ENCODE peak calls at places on chromosomes 2 and 18, in seven cellular contexts. F, I, W, J, Y, O and P are unnamed samples.

GRCh38 chr2:142822190-142822589 is 55.3 kb upstream of the KYNU start:
- DNase-seq in Y (no peak), I (no peak), J (no peak), W (no peak), F (no peak), O (no peak), P (no peak)

GRCh38 chr2:200408428-200409311 is 101.2 kb downstream of the KCTD18 start:
- DNase-seq in O (no peak), Y (peak), J (no peak), F (no peak), I (peak), W (no peak), P (peak)

GRCh38 chr2:36392854-36393253 is 37.3 kb downstream of the CRIM1 start:
- DNase-seq in Y (no peak), J (peak), W (peak), O (no peak), F (no peak), I (no peak), P (no peak)

GRCh38 chr2:62871506-62871905 is 166.0 kb downstream of the EHBP1 start:
- DNase-seq in F (no peak), Y (peak), J (no peak), O (no peak), I (no peak), W (no peak), P (no peak)

GRCh38 chr2:23480991-23481797 is 96.2 kb downstream of the KLHL29 start:
- DNase-seq in Y (peak), F (no peak), I (peak), O (no peak), J (peak), W (peak), P (peak)

GRCh38 chr2:203572316-203572715 is 37.2 kb upstream of the RAPH1 start:
- DNase-seq in O (no peak), J (no peak), F (no peak), I (no peak), Y (no peak), W (no peak), P (no peak)

GRCh38 chr2:195824478-195824877 is 167.5 kb downstream of the SLC39A10 start:
- DNase-seq in W (no peak), J (no peak), I (peak), Y (no peak), O (no peak), F (no peak), P (no peak)

GRCh38 chr2:23434721-23435121 is 49.7 kb downstream of the KLHL29 start:
- DNase-seq in F (no peak), O (peak), I (peak), W (no peak), Y (peak), J (peak), P (peak)

GRCh38 chr2:206392118-206392517 is 51.2 kb upstream of the ADAM23 start:
- DNase-seq in O (peak), Y (peak), J (peak), W (peak), F (no peak), I (peak), P (peak)

GRCh38 chr18:3689986-3690681 is 240.2 kb downstream of the TGIF1 start:
- DNase-seq in J (peak), O (no peak), Y (no peak), W (peak), F (no peak), I (no peak), P (peak)

GRCh38 chr2:171522804-171523338 is 597 bp downstream of the CYBRD1 start:
- DNase-seq in Y (no peak), F (peak), O (no peak), W (peak), J (no peak), I (no peak), P (no peak)

GRCh38 chr18:77316641-77317040 is 67.0 kb downstream of the GALR1 start:
- DNase-seq in O (no peak), F (no peak), W (no peak), J (no peak), I (no peak), Y (no peak), P (no peak)

GRCh38 chr2:130776550-130776949 is 21.2 kb downstream of the AMER3 start:
- DNase-seq in F (no peak), W (peak), Y (no peak), I (no peak), J (peak), O (no peak), P (peak)

GRCh38 chr18:2976733-2977132 is 36.2 kb downstream of the LPIN2 start:
- DNase-seq in I (no peak), Y (no peak), O (no peak), F (no peak), W (no peak), J (no peak), P (no peak)

GRCh38 chr2:179936654-179937053 is 70.4 kb downstream of the CWC22 start:
- DNase-seq in Y (peak), F (peak), J (peak), O (peak), W (peak), I (no peak), P (peak)

GRCh38 chr2:238970553-238971081 is 122.7 kb downstream of the TWIST2 start:
- DNase-seq in F (peak), O (peak), J (peak), Y (peak), W (peak), I (peak), P (peak)

GRCh38 chr18:76999077-76999476 is 133.5 kb downstream of the MBP start:
- DNase-seq in W (no peak), Y (no peak), O (no peak), I (no peak), F (no peak), J (no peak), P (no peak)

GRCh38 chr2:86661333-86661732 is 37.7 kb upstream of the RNF103 start:
- DNase-seq in O (no peak), Y (no peak), W (no peak), I (no peak), J (peak), F (no peak), P (no peak)
- H4K8ac ChIP-seq in O (no peak), Y (no peak), W (no peak), I (no peak), J (no peak), F (no peak), P (no peak)

GRCh38 chr2:17375262-17375661 is 143.0 kb downstream of the RAD51AP2 start:
- DNase-seq in O (no peak), Y (no peak), J (peak), I (no peak), W (no peak), F (no peak), P (no peak)

GRCh38 chr2:17380003-17380402 is 138.2 kb downstream of the RAD51AP2 start:
- DNase-seq in Y (no peak), O (no peak), W (no peak), I (no peak), F (no peak), J (peak), P (no peak)
- H4K8ac ChIP-seq in Y (no peak), O (no peak), W (no peak), I (no peak), F (no peak), J (no peak), P (no peak)

GRCh38 chr2:73022024-73022568 is 49.4 kb downstream of the SFXN5 start:
- DNase-seq in W (no peak), Y (no peak), J (no peak), F (no peak), O (no peak), I (no peak), P (no peak)

GRCh38 chr2:73020306-73020656 is 51.2 kb downstream of the SFXN5 start:
- DNase-seq in Y (no peak), W (no peak), J (no peak), F (no peak), O (no peak), I (no peak), P (no peak)

GRCh38 chr2:73021371-73022010 is 50.0 kb downstream of the SFXN5 start:
- DNase-seq in J (no peak), F (no peak), O (peak), I (no peak), Y (no peak), W (no peak), P (no peak)

GRCh38 chr2:73020657-73021370 is 50.7 kb downstream of the SFXN5 start:
- DNase-seq in Y (peak), W (no peak), F (no peak), I (peak), J (peak), O (peak), P (peak)

GRCh38 chr2:73018188-73018825 is 53.2 kb downstream of the SFXN5 start:
- DNase-seq in O (no peak), J (no peak), I (peak), W (no peak), Y (no peak), F (no peak), P (no peak)
- H4K8ac ChIP-seq in O (no peak), J (no peak), I (no peak), W (no peak), Y (no peak), F (no peak), P (no peak)

DNA sequence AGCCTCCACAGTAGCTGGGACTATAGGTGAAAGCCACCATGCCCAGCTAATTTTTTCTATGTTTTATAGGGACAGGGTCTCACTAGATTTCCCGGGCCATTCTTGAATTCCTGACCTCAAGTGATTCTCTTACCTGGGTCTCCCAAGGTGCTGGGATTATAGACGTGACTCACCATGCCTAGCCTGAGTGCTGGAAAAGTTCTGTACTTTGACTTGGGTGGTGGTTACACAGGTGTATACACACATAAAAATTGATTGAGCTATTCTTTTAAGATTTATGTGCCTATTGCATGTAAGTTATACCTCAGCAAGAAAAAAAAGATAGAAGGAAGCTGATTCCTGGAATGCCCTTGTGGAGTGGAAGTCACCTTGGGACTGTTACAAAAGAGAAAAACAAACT is 34.8 kb upstream of the KCNF1 start:
- DNase-seq in O (no peak), Y (no peak), W (no peak), F (no peak), J (no peak), I (no peak), P (no peak)
- H4K8ac ChIP-seq in O (no peak), Y (no peak), W (no peak), F (no peak), J (no peak), I (no peak), P (no peak)

GRCh38 chr2:183409662-183410061 is 285.4 kb downstream of the NUP35 start:
- DNase-seq in O (no peak), I (no peak), J (peak), Y (no peak), W (no peak), F (no peak), P (no peak)
- H4K8ac ChIP-seq in O (no peak), I (no peak), J (no peak), Y (no peak), W (no peak), F (no peak), P (no peak)

DNA sequence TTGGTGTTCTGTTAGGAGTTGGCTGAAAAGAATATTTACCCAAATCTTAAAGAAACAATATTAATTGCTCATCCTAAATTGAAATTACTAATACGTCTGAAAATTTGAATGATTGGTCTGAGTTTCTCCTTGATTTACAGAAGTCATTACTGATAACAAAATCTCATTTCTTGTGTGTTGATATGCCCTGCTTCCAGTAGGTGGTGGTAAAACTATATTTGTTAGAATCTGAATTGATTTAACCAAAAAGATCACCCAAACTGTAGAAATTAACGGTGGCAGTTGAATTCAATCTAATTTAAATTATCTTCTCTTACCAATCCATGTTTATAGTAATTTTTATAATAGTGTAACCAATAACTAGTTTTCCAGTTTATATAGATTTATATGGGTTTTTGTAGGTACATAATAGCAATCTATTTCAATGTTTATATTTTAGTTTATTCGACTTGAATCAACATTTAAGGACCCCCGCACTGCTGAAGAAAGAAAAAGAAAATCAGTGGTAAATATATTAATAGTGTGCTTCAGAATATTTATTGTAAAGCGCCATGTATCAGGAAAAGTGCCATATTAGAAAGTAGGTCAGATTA is 38.3 kb downstream of the PAPOLG start:
- DNase-seq in I (peak), F (no peak), O (no peak), J (peak), W (no peak), Y (peak), P (no peak)
- H4K8ac ChIP-seq in I (no peak), F (no peak), O (no peak), J (no peak), W (no peak), Y (no peak), P (no peak)

DNA sequence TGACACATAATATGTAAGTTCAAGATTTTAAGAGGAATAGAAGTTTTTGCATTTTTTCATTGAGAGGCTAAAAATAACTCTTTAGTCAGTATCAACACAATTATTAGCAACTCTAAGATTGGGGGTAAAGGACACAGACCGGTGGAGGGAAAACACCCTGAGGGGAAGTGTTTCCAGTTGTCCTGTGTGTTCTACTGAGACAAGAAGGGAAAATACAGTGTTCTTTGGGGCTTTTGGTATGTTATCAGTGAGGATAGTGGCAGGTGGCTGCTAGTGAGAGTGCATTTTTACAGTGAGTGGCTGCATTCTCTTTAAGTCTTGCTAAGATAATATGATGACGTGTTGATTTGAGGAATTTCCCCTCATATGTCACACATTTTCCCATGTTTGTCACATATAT is 507.5 kb downstream of the PARD3B start:
- DNase-seq in O (no peak), J (no peak), W (no peak), Y (no peak), F (no peak), I (no peak), P (peak)
- H4K8ac ChIP-seq in O (no peak), J (peak), W (no peak), Y (no peak), F (no peak), I (no peak), P (no peak)

GRCh38 chr18:23495723-23496440 is 7.4 kb upstream of the RMC1 start:
- DNase-seq in Y (no peak), F (no peak), O (no peak), J (no peak), I (no peak), W (no peak), P (no peak)

GRCh38 chr18:23498877-23499570 is 4.3 kb upstream of the RMC1 start:
- DNase-seq in F (no peak), J (peak), Y (peak), W (peak), I (peak), O (peak), P (peak)

GRCh38 chr18:23494992-23495391 is 8.3 kb upstream of the RMC1 start:
- DNase-seq in W (no peak), O (no peak), Y (no peak), F (no peak), I (no peak), J (no peak), P (no peak)

GRCh38 chr18:23498062-23498582 is 5.2 kb upstream of the RMC1 start:
- DNase-seq in I (no peak), Y (no peak), F (no peak), J (no peak), W (no peak), O (no peak), P (no peak)

DNA sequence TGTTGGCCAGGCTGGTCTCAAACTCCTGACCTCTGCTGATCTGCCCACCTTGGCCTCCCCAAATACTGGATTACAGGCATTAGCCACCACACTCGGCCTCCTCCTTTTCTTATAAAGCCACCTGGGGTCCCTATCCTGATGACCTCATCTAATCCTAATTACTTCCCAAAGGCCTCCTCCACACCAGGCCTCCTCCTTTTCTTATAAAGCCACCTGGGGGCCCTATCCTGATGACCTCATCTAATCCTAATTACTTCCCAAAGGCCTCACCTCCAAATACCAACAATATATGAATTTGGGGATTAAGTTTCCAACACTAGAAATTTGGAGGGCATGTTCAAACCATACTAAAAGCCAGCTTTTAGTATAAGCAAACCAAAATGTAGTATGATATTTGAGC is 9.7 kb upstream of the RMC1 start:
- DNase-seq in J (peak), W (no peak), Y (no peak), O (no peak), F (no peak), I (no peak), P (no peak)
- H4K8ac ChIP-seq in J (no peak), W (no peak), Y (no peak), O (no peak), F (no peak), I (no peak), P (no peak)